ENCODE peak calls at places on chromosomes 6 and 20, in seven cellular contexts. One of them, this sample, is unnamed.
A peak's percentile ranks its signal among the peaks of the same experiment; 100 is the strongest.

GRCh38 chr6:13303668-13304017 is 24.7 kb downstream of the TBC1D7 start:
- DNase-seq in A549: no peak
- DNase-seq in HepG2: no peak
- DNase-seq in heart left ventricle: peak; percentile 91
- DNase-seq in endothelial cell of umbilical vein: peak; percentile 80
- DNase-seq in right lobe of liver: no peak
- DNase-seq in uterus: peak; percentile 45
- DNase-seq in this sample: peak; percentile 87

GRCh38 chr20:14984768-14985622 is 647.6 kb upstream of the FLRT3 start:
- DNase-seq in A549: peak; percentile 90
- DNase-seq in HepG2: peak; percentile 100
- DNase-seq in heart left ventricle: no peak
- DNase-seq in endothelial cell of umbilical vein: peak; percentile 94
- DNase-seq in right lobe of liver: no peak
- DNase-seq in uterus: no peak
- DNase-seq in this sample: no peak

GRCh38 chr6:20978176-20978614 is 443.9 kb downstream of the CDKAL1 start:
- DNase-seq in A549: no peak
- DNase-seq in HepG2: no peak
- DNase-seq in heart left ventricle: no peak
- DNase-seq in endothelial cell of umbilical vein: peak; percentile 93
- DNase-seq in right lobe of liver: no peak
- DNase-seq in uterus: no peak
- DNase-seq in this sample: no peak

GRCh38 chr6:97626586-97627441 is 343.8 kb upstream of the MMS22L start:
- DNase-seq in A549: no peak
- DNase-seq in HepG2: no peak
- DNase-seq in heart left ventricle: no peak
- DNase-seq in endothelial cell of umbilical vein: no peak
- DNase-seq in right lobe of liver: no peak
- DNase-seq in uterus: no peak
- DNase-seq in this sample: no peak

GRCh38 chr6:38185244-38185643 is 365.7 kb downstream of the ZFAND3 start:
- DNase-seq in A549: no peak
- DNase-seq in HepG2: no peak
- DNase-seq in heart left ventricle: no peak
- DNase-seq in endothelial cell of umbilical vein: no peak
- DNase-seq in right lobe of liver: no peak
- DNase-seq in uterus: no peak
- DNase-seq in this sample: no peak

GRCh38 chr20:61500791-61501321 is 248.8 kb downstream of the CDH4 start:
- DNase-seq in A549: no peak
- DNase-seq in HepG2: no peak
- DNase-seq in heart left ventricle: no peak
- DNase-seq in endothelial cell of umbilical vein: no peak
- DNase-seq in right lobe of liver: no peak
- DNase-seq in uterus: no peak
- DNase-seq in this sample: no peak

GRCh38 chr6:73739097-73739496 is 43.1 kb downstream of the CD109 start:
- DNase-seq in A549: peak; percentile 56
- DNase-seq in HepG2: peak; percentile 66
- DNase-seq in heart left ventricle: no peak
- DNase-seq in endothelial cell of umbilical vein: peak; percentile 79
- DNase-seq in right lobe of liver: no peak
- DNase-seq in uterus: no peak
- DNase-seq in this sample: no peak

GRCh38 chr20:25084616-25085187 is 2.8 kb upstream of the VSX1 start:
- DNase-seq in A549: no peak
- DNase-seq in HepG2: no peak
- DNase-seq in heart left ventricle: no peak
- DNase-seq in endothelial cell of umbilical vein: no peak
- DNase-seq in right lobe of liver: no peak
- DNase-seq in uterus: no peak
- DNase-seq in this sample: no peak

GRCh38 chr6:129490551-129491245 is 219.3 kb downstream of the ARHGAP18 start:
- DNase-seq in A549: peak; percentile 78
- DNase-seq in HepG2: peak; percentile 43
- DNase-seq in heart left ventricle: peak; percentile 43
- DNase-seq in endothelial cell of umbilical vein: peak; percentile 95
- DNase-seq in right lobe of liver: no peak
- DNase-seq in uterus: peak; percentile 49
- DNase-seq in this sample: peak; percentile 15

GRCh38 chr6:35146453-35146852 is 5.3 kb upstream of the TCP11 start:
- DNase-seq in A549: peak; percentile 42
- DNase-seq in HepG2: peak; percentile 63
- DNase-seq in heart left ventricle: peak; percentile 49
- DNase-seq in endothelial cell of umbilical vein: peak; percentile 47
- DNase-seq in right lobe of liver: peak; percentile 71
- DNase-seq in uterus: no peak
- DNase-seq in this sample: peak; percentile 61

GRCh38 chr6:56549014-56549413 is 93.7 kb downstream of the DST start:
- DNase-seq in A549: no peak
- DNase-seq in HepG2: no peak
- DNase-seq in heart left ventricle: no peak
- DNase-seq in endothelial cell of umbilical vein: peak; percentile 64
- DNase-seq in right lobe of liver: no peak
- DNase-seq in uterus: no peak
- DNase-seq in this sample: no peak

GRCh38 chr20:12660918-12661317 is 347.9 kb upstream of the SPTLC3 start:
- DNase-seq in A549: no peak
- DNase-seq in HepG2: peak; percentile 13
- DNase-seq in heart left ventricle: no peak
- DNase-seq in endothelial cell of umbilical vein: no peak
- DNase-seq in right lobe of liver: no peak
- DNase-seq in uterus: no peak
- DNase-seq in this sample: no peak

GRCh38 chr20:38127011-38127621 is 38.0 kb downstream of the TGM2 start:
- DNase-seq in A549: peak; percentile 58
- DNase-seq in HepG2: no peak
- DNase-seq in heart left ventricle: peak; percentile 55
- DNase-seq in endothelial cell of umbilical vein: peak; percentile 96
- DNase-seq in right lobe of liver: no peak
- DNase-seq in uterus: peak; percentile 73
- DNase-seq in this sample: no peak

GRCh38 chr6:139841794-139842215 is 467.4 kb upstream of the CITED2 start:
- DNase-seq in A549: no peak
- DNase-seq in HepG2: no peak
- DNase-seq in heart left ventricle: no peak
- DNase-seq in endothelial cell of umbilical vein: no peak
- DNase-seq in right lobe of liver: no peak
- DNase-seq in uterus: no peak
- DNase-seq in this sample: no peak

GRCh38 chr6:70651326-70651905 is 16.3 kb upstream of the SMAP1 start:
- DNase-seq in A549: no peak
- DNase-seq in HepG2: no peak
- DNase-seq in heart left ventricle: no peak
- DNase-seq in endothelial cell of umbilical vein: no peak
- DNase-seq in right lobe of liver: no peak
- DNase-seq in uterus: no peak
- DNase-seq in this sample: peak; percentile 32

GRCh38 chr6:169641461-169642085 is 60.3 kb downstream of the WDR27 start:
- DNase-seq in A549: no peak
- DNase-seq in HepG2: no peak
- DNase-seq in heart left ventricle: no peak
- DNase-seq in endothelial cell of umbilical vein: no peak
- DNase-seq in right lobe of liver: no peak
- DNase-seq in uterus: no peak
- DNase-seq in this sample: no peak

GRCh38 chr20:48149887-48150286 is 364.6 kb upstream of the SULF2 start:
- DNase-seq in A549: no peak
- DNase-seq in HepG2: no peak
- DNase-seq in heart left ventricle: no peak
- DNase-seq in endothelial cell of umbilical vein: no peak
- DNase-seq in right lobe of liver: no peak
- DNase-seq in uterus: no peak
- DNase-seq in this sample: no peak

GRCh38 chr6:149593443-149593842 is 27.3 kb downstream of the GINM1 start:
- DNase-seq in A549: no peak
- DNase-seq in HepG2: no peak
- DNase-seq in heart left ventricle: no peak
- DNase-seq in endothelial cell of umbilical vein: no peak
- DNase-seq in right lobe of liver: no peak
- DNase-seq in uterus: no peak
- DNase-seq in this sample: no peak

GRCh38 chr6:157030756-157031155 is 253.6 kb downstream of the ARID1B start:
- DNase-seq in A549: no peak
- DNase-seq in HepG2: no peak
- DNase-seq in heart left ventricle: no peak
- DNase-seq in endothelial cell of umbilical vein: no peak
- DNase-seq in right lobe of liver: no peak
- DNase-seq in uterus: no peak
- DNase-seq in this sample: no peak

GRCh38 chr20:58630063-58630462 is 21.0 kb upstream of the STX16 start:
- DNase-seq in A549: peak; percentile 37
- DNase-seq in HepG2: no peak
- DNase-seq in heart left ventricle: no peak
- DNase-seq in endothelial cell of umbilical vein: peak; percentile 61
- DNase-seq in right lobe of liver: no peak
- DNase-seq in uterus: no peak
- DNase-seq in this sample: no peak

GRCh38 chr20:21505810-21506530 is 7.9 kb downstream of the NKX2-2 start:
- DNase-seq in A549: peak; percentile 73
- DNase-seq in HepG2: no peak
- DNase-seq in heart left ventricle: peak; percentile 46
- DNase-seq in endothelial cell of umbilical vein: peak; percentile 37
- DNase-seq in right lobe of liver: peak; percentile 74
- DNase-seq in uterus: no peak
- DNase-seq in this sample: peak; percentile 45
- TF ChIP-seq POLR2A in A549: peak; percentile 35
- TF ChIP-seq POLR2A in HepG2: no peak
- TF ChIP-seq POLR2A in heart left ventricle: no peak
- TF ChIP-seq POLR2A in endothelial cell of umbilical vein: no peak
- TF ChIP-seq POLR2A in right lobe of liver: no peak
- TF ChIP-seq POLR2A in uterus: no peak
- TF ChIP-seq POLR2A in this sample: no peak

DNA sequence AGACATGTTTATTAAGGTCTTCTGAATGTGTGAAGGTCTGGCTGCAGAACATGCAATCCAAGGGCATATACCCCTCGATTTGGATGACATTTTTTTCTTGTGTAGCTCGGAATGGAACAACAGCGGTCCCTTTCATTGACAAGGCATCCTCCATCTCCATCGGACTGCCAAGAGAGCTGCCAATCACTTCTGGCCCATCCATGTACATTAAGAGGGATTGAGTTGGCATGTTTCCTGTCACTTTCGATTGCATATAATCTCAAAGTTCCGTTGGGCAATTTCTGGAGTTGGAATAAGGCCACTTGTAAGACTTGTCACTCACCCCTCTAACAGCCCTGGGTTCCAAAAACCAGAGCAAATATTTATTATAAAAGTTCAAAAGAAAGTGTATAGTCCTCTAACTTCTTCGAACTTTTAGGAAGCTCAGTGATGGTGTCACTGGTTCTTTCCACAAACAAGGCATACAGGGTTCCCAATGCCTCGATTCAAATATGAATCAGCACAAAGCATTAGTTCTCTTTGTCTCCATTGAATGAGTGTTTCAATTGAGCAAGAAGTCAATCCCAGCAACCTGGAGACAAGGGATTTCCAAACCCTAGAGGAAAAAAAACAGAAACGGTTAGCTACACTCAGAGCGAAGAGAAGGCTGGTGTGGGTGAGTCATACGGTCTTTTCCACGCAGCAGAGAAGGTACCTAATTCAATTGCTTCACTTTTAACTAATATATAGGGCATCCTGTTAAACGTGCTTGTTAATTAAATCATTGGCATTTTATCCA is 10.9 kb downstream of the ZNF217 start:
- DNase-seq in A549: peak; percentile 71
- DNase-seq in HepG2: peak; percentile 86
- DNase-seq in heart left ventricle: peak; percentile 48
- DNase-seq in endothelial cell of umbilical vein: peak; percentile 61
- DNase-seq in right lobe of liver: no peak
- DNase-seq in uterus: peak; percentile 66
- DNase-seq in this sample: no peak
- H3K27ac ChIP-seq in A549: peak overlapping the region; percentile 68
- H3K27ac ChIP-seq in HepG2: peak overlapping the region; percentile 77
- H3K27ac ChIP-seq in heart left ventricle: peak overlapping the region; percentile 28
- H3K27ac ChIP-seq in endothelial cell of umbilical vein: peak overlapping the region; percentile 8
- H3K27ac ChIP-seq in right lobe of liver: peak overlapping the region; percentile 2
- H3K27ac ChIP-seq in uterus: peak overlapping the region; percentile 66
- H3K27ac ChIP-seq in this sample: peak overlapping the region; percentile 86

DNA sequence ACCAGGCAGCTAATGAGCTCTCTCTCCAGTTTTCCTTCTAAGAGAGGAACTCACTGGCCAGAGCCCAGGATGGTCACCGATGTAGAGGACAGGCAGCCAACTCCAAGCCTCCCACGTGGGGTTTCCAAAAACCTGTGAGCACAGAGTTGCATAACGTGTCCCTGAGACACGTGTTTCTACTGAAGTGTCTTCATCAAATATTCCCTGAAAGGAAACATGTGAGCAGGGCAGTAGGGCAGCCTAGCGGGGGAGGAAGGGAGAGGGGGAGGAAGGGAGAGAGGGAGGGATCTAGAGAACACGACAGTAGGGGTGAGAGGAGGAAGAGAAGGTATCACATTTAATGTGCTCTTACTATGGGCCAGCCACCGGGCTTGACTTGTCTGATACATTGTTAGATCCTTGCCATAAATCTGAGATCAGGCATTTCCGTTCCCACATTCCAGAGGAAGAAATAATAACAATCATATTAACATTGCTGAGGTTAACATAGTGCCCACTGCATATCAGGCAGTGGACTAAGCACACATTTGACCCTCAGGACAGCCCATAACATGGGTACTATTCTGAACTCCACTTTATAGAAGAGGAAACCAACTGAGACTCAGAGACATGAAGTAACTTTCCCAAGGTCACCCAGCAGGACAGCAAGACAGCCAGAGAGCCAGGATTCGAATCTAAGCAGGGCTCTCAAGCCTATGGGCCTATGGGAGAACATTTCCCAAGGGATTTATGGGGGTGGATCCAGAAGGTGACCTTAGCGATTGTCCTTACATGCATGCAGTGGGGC is 4.5 kb upstream of the SYS1 start:
- DNase-seq in A549: no peak
- DNase-seq in HepG2: peak; percentile 64
- DNase-seq in heart left ventricle: peak; percentile 89
- DNase-seq in endothelial cell of umbilical vein: peak; percentile 89
- DNase-seq in right lobe of liver: peak; percentile 91
- DNase-seq in uterus: peak; percentile 94
- DNase-seq in this sample: peak; percentile 73
- TF ChIP-seq POLR2A in A549: no peak
- TF ChIP-seq POLR2A in HepG2: no peak
- TF ChIP-seq POLR2A in heart left ventricle: peak; percentile 42
- TF ChIP-seq POLR2A in endothelial cell of umbilical vein: no peak
- TF ChIP-seq POLR2A in right lobe of liver: peak; percentile 76
- TF ChIP-seq POLR2A in uterus: no peak
- TF ChIP-seq POLR2A in this sample: peak; percentile 38

DNA sequence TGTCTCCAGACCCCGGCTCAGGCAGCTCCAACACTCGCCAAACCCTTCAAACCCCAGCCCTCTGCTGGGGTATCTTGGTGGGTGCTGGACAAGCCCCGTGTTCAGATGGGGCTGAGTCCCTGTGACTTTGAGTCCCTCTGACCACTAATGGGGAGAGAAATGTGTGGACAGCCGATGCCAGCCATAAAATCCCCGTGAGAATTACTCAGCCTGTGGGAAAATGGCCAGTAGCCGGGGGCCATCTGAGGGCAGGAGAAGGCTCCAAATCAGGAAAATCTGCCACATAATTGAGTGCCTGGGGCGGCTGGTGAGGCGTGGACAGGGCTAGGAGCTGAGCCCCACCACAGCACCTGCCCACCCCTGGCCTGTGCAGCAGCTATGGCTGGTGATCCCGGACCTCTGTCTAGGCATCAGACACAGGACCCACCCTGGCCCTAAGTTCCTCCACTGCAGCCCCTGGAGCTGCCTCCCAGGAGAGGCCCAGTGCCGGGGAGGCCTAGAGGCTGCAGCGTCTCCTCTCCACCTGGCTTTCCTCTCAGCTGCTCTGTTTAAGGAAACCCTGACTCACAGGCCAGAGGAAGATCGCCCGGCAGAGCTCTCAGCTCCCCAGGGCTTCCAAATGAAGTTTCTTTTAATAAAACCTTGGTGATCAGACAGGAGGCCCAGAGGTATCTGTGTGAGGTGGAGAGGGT is 53.7 kb upstream of the SLCO4A1 start:
- DNase-seq in A549: no peak
- DNase-seq in HepG2: no peak
- DNase-seq in heart left ventricle: peak; percentile 13
- DNase-seq in endothelial cell of umbilical vein: peak; percentile 25
- DNase-seq in right lobe of liver: no peak
- DNase-seq in uterus: no peak
- DNase-seq in this sample: no peak
- H3K27ac ChIP-seq in A549: no peak overlapping the region
- H3K27ac ChIP-seq in HepG2: no peak overlapping the region
- H3K27ac ChIP-seq in heart left ventricle: no peak overlapping the region
- H3K27ac ChIP-seq in endothelial cell of umbilical vein: no peak overlapping the region
- H3K27ac ChIP-seq in right lobe of liver: no peak overlapping the region
- H3K27ac ChIP-seq in uterus: no peak overlapping the region
- H3K27ac ChIP-seq in this sample: no peak overlapping the region

This sample was measured in transverse colon.